ENCODE peak calls at places on chromosome 19, in eight cellular contexts. Q is pancreas; L is CD4-positive, CD25-positive, alpha-beta regulatory T cell; S is GM23248; X is adipocyte; C is heart left ventricle; K is endodermal cell; O is tibial nerve. M is an unnamed sample.

GRCh38 chr19:54448037-54448773 is 794 bp upstream of the LENG8 start:
- DNase-seq in Q (peak; percentile 74), L (peak; percentile 43), S (peak; percentile 84), X (peak; percentile 78), C (peak; percentile 74), K (peak; percentile 79), O (peak; percentile 33), M (peak; percentile 66)

GRCh38 chr19:14786421-14786851 is 8.1 kb upstream of the ADGRE2 start:
- DNase-seq in Q (no peak), L (no peak), S (peak; percentile 41), X (no peak), C (peak; percentile 32), K (peak; percentile 87), O (no peak), M (peak; percentile 20)

GRCh38 chr19:290539-291521 is at the start of gene PLPP2:
- DNase-seq in Q (peak; percentile 83), L (no peak), S (peak; percentile 57), X (peak; percentile 41), C (no peak), K (peak; percentile 97), O (no peak), M (peak; percentile 21)

GRCh38 chr19:35673121-35673804 is 6.9 kb downstream of the UPK1A start:
- DNase-seq in Q (no peak), L (peak; percentile 50), S (peak; percentile 73), X (peak; percentile 76), C (no peak), K (peak; percentile 92), O (no peak), M (peak; percentile 69)

GRCh38 chr19:16013181-16013850 is 63.0 kb upstream of the TPM4 start:
- DNase-seq in Q (no peak), L (no peak), S (no peak), X (no peak), C (no peak), K (no peak), O (no peak), M (no peak)

GRCh38 chr19:42216653-42217521 is 590 bp downstream of the DEDD2 start:
- DNase-seq in Q (peak; percentile 51), L (peak; percentile 34), S (peak; percentile 70), X (peak; percentile 69), C (peak; percentile 45), K (peak; percentile 87), O (no peak), M (peak; percentile 46)

GRCh38 chr19:17385878-17386611 is 8.0 kb downstream of the CCDC194 start:
- DNase-seq in Q (peak; percentile 22), L (peak; percentile 66), S (peak; percentile 66), X (peak; percentile 81), C (peak; percentile 68), K (peak; percentile 92), O (peak; percentile 33), M (peak; percentile 60)

GRCh38 chr19:35236638-35237400 is 8.3 kb upstream of the FAM187B start:
- DNase-seq in Q (no peak), L (peak; percentile 60), S (no peak), X (no peak), C (no peak), K (no peak), O (no peak), M (no peak)

GRCh38 chr19:54287456-54287855 is 6.5 kb upstream of the LILRB2 start:
- DNase-seq in Q (no peak), L (no peak), S (peak; percentile 37), X (peak; percentile 15), C (no peak), K (no peak), O (no peak), M (no peak)

GRCh38 chr19:48752511-48753365 is at the start of gene FUT1:
- DNase-seq in Q (peak; percentile 97), L (peak; percentile 44), S (peak; percentile 39), X (peak; percentile 55), C (peak; percentile 79), K (peak; percentile 98), O (no peak), M (peak; percentile 64)

GRCh38 chr19:40523322-40524047 is 53.2 kb upstream of the SHKBP1 start:
- DNase-seq in Q (peak; percentile 82), L (peak; percentile 57), S (peak; percentile 78), X (peak; percentile 59), C (peak; percentile 48), K (peak; percentile 95), O (no peak), M (peak; percentile 71)

GRCh38 chr19:21568816-21569496 is 63.6 kb downstream of the ZNF429 start:
- DNase-seq in Q (peak; percentile 91), L (peak; percentile 95), S (peak; percentile 98), X (peak; percentile 72), C (peak; percentile 95), K (no peak), O (peak; percentile 87), M (peak; percentile 2)

GRCh38 chr19:17860331-17860992 is 752 bp downstream of the RPL18A start:
- DNase-seq in Q (no peak), L (no peak), S (peak; percentile 61), X (peak; percentile 44), C (no peak), K (no peak), O (no peak), M (no peak)

GRCh38 chr19:50203281-50204080 is at the start of gene MYH14:
- DNase-seq in Q (peak; percentile 97), L (no peak), S (peak; percentile 63), X (peak; percentile 3), C (peak; percentile 93), K (peak; percentile 98), O (peak; percentile 68), M (peak; percentile 27)

GRCh38 chr19:55156202-55157063 is 1.1 kb downstream of the TNNI3 start:
- DNase-seq in Q (peak; percentile 43), L (no peak), S (peak; percentile 54), X (no peak), C (peak; percentile 83), K (peak; percentile 98), O (no peak), M (peak; percentile 42)

GRCh38 chr19:50384685-50385535 is 763 bp downstream of the POLD1 start:
- DNase-seq in Q (no peak), L (no peak), S (peak; percentile 66), X (no peak), C (no peak), K (no peak), O (no peak), M (peak; percentile 44)

GRCh38 chr19:42831221-42832019 is 48.1 kb downstream of the PSG1 start:
- DNase-seq in Q (no peak), L (no peak), S (no peak), X (no peak), C (no peak), K (no peak), O (no peak), M (no peak)

GRCh38 chr19:46466536-46467199 is 4.7 kb downstream of the PNMA8A start:
- DNase-seq in Q (no peak), L (peak; percentile 14), S (peak; percentile 88), X (peak; percentile 87), C (peak; percentile 62), K (no peak), O (no peak), M (peak; percentile 85)
- H3K4me3 ChIP-seq in Q (no peak overlapping the region), L (peak overlapping the region; percentile 19), S (peak overlapping the region; percentile 60), X (peak overlapping the region; percentile 73), C (peak overlapping the region; percentile 19), K (no peak overlapping the region), O (no peak overlapping the region), M (peak overlapping the region; percentile 8)

DNA sequence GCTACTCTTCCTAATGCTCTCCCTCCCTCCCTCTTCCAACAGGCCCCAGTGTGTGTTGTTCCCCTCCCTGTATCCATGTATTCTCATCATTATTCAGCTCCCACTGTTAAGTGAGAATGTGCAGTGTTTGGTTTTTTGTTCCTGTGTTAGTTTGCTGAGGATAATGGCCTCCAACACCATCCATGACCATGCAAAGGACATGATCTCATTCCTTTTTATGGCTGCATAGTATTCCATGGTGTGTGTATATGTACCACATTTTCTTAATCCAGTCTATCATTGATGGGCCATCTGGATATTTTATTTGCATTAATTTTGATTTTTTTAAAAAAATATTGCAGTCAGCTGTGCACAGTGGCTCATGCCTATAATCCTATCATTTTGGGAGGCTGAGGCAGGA is 15.8 kb upstream of the ZNRF4 start:
- DNase-seq in Q (no peak), L (no peak), S (no peak), X (no peak), C (no peak), K (no peak), O (no peak), M (no peak)
- H3K27me3 ChIP-seq in Q (no peaks in the 10 kb centered on the region), L (no peaks in the 10 kb centered on the region), S (no peaks in the 10 kb centered on the region), X (peaks cover 27% of the 10 kb centered on the region), C (peaks cover 13% of the 10 kb centered on the region), K (no peaks in the 10 kb centered on the region), O (no peaks in the 10 kb centered on the region), M (no peaks in the 10 kb centered on the region)

GRCh38 chr19:38745316-38745715 is 1.0 kb upstream of the CAPN12 start:
- DNase-seq in Q (no peak), L (no peak), S (no peak), X (no peak), C (no peak), K (peak; percentile 51), O (no peak), M (no peak)
- H3K9me3 ChIP-seq in Q (no peaks in the 10 kb centered on the region), L (no peaks in the 10 kb centered on the region), S (no peaks in the 10 kb centered on the region), X (peaks cover 4% of the 10 kb centered on the region), C (no peaks in the 10 kb centered on the region), K (no peaks in the 10 kb centered on the region), O (no peaks in the 10 kb centered on the region), M (no peaks in the 10 kb centered on the region)

DNA sequence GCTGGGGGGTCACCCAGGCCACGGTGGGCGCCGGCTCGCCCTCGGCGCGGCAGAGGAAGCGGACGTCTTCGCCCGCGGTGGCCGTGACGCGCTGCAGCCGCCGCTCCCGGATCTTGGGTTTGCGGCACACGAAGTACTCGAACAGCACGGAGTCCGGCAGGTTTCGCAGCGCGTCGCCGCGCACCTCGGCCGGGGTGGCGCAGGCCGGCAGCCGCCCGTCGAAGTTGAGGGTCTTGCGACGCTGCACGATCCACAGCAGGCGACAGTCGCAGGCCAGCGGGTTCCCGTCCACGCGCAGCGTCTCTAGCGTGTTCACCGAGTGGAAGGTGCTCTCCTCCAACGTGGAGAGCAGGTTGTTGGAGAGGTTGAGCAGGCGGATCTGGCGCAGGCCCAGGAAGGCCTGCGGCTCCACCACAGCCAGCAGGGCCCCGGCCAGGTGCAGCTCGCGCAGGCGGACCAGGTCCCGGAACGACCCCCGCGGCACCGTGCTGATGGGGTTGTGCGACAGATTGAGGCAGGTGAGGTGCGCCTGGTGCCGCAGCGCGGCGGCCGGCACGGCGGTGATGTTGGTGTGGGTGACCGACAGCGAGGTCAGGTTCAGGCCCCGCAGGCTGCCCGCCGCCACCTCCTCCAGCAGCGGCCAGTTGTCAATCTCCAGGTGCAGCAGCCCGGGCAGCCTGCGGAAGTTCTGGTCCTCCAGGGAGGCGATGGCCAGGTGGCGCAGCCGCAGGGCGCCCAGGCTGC is 8.6 kb upstream of the PEAK3 start:
- DNase-seq in Q (no peak), L (peak; percentile 61), S (peak; percentile 25), X (no peak), C (no peak), K (peak; percentile 80), O (no peak), M (no peak)
- H3K4me3 ChIP-seq in Q (peak overlapping the region; percentile 39), L (peak overlapping the region; percentile 37), S (peak overlapping the region; percentile 51), X (peak overlapping the region; percentile 54), C (peak overlapping the region; percentile 49), K (no peak overlapping the region), O (peak overlapping the region; percentile 52), M (no peak overlapping the region)